ENCODE peak calls at places on chromosomes 16 and 17, in seven cellular contexts. C is globus pallidus, B is mesenchymal stem cell, O is NCI-H2029, J is HFFc6, G is SHP77 treated with DMSO at 0.1 percent for 48 hours, K is naive B cell. U is an unnamed sample.

GRCh38 chr16:19396555-19397011 is 21.1 kb upstream of the TMC5 start:
- DNase-seq in C (no peak), K (no peak), B (no peak), G (no peak), O (peak; percentile 96), J (no peak), U (no peak)

GRCh38 chr16:4404967-4405696 is 11.3 kb downstream of the CORO7 start:
- DNase-seq in O (peak; percentile 48), C (no peak), G (no peak), B (no peak), K (no peak), J (no peak), U (no peak)

GRCh38 chr16:49834496-49835009 is 21.4 kb downstream of the ZNF423 start:
- DNase-seq in J (no peak), G (no peak), B (peak; percentile 18), C (peak; percentile 76), O (no peak), K (no peak), U (no peak)

GRCh38 chr17:72311004-72311403 is 190.2 kb downstream of the SOX9 start:
- DNase-seq in J (no peak), O (no peak), K (no peak), G (no peak), B (no peak), C (no peak), U (no peak)

GRCh38 chr17:42673885-42674754 is 2.7 kb downstream of the PLEKHH3 start:
- DNase-seq in O (no peak), C (no peak), K (no peak), J (no peak), G (no peak), B (peak; percentile 83), U (no peak)

GRCh38 chr16:11639925-11640899 is 28.0 kb upstream of the SNN start:
- DNase-seq in J (peak; percentile 100), B (peak; percentile 100), C (peak; percentile 76), O (peak; percentile 57), K (no peak), G (peak; percentile 92), U (no peak)

GRCh38 chr16:72876221-72876620 is 171.7 kb downstream of the ZFHX3 start:
- DNase-seq in O (no peak), J (peak; percentile 75), G (no peak), C (no peak), K (no peak), B (peak; percentile 87), U (no peak)

GRCh38 chr16:11407047-11407982 is 62.1 kb downstream of the RMI2 start:
- DNase-seq in K (peak; percentile 58), B (peak; percentile 84), J (peak; percentile 72), G (peak; percentile 31), O (peak; percentile 47), C (peak; percentile 59), U (peak; percentile 41)

GRCh38 chr16:31063495-31063842 is 10.6 kb downstream of the ZNF668 start:
- DNase-seq in B (no peak), G (no peak), O (no peak), J (no peak), K (no peak), C (no peak), U (no peak)

GRCh38 chr17:43673516-43674323 is 12.0 kb upstream of the MEOX1 start:
- DNase-seq in B (peak; percentile 69), C (peak; percentile 46), O (peak; percentile 14), K (peak; percentile 50), J (peak; percentile 49), G (peak; percentile 15), U (peak; percentile 39)

GRCh38 chr17:50101346-50102163 is 6.4 kb downstream of the PDK2 start:
- DNase-seq in K (no peak), J (peak; percentile 28), C (no peak), B (peak; percentile 50), O (no peak), G (no peak), U (no peak)

GRCh38 chr17:49787932-49788442 is 494 bp upstream of the KAT7 start:
- DNase-seq in K (no peak), C (no peak), J (no peak), B (no peak), G (no peak), O (no peak), U (no peak)

GRCh38 chr17:17225901-17226300 is 11.1 kb downstream of the FLCN start:
- DNase-seq in B (no peak), G (no peak), O (no peak), K (no peak), J (no peak), C (no peak), U (no peak)

GRCh38 chr16:83019963-83020362 is 393.2 kb downstream of the CDH13 start:
- DNase-seq in B (no peak), O (no peak), K (no peak), C (no peak), J (no peak), G (no peak), U (no peak)

GRCh38 chr16:373020-373598 is 2.8 kb upstream of the MRPL28 start:
- DNase-seq in C (no peak), O (no peak), K (no peak), J (no peak), B (no peak), G (no peak), U (no peak)

GRCh38 chr17:61405686-61406542 is 6.3 kb downstream of the TBX2 start:
- DNase-seq in O (no peak), G (no peak), B (no peak), K (no peak), C (no peak), J (no peak), U (no peak)

GRCh38 chr17:20721151-20721550 is 141.6 kb downstream of the CDRT15L2 start:
- DNase-seq in G (no peak), O (no peak), C (no peak), B (no peak), J (no peak), K (no peak), U (no peak)

GRCh38 chr17:69525920-69526841 is 111.7 kb downstream of the MAP2K6 start:
- DNase-seq in C (peak; percentile 75), O (no peak), G (peak; percentile 14), B (peak; percentile 79), K (peak; percentile 9), J (peak; percentile 56), U (no peak)

GRCh38 chr16:85556456-85557082 is 56.6 kb upstream of the GSE1 start:
- DNase-seq in B (peak; percentile 63), O (peak; percentile 27), C (no peak), J (no peak), G (no peak), K (peak; percentile 73), U (peak; percentile 39)

GRCh38 chr16:57257455-57258070 is 12.5 kb downstream of the ARL2BP start:
- DNase-seq in B (no peak), G (no peak), C (no peak), O (no peak), J (no peak), K (no peak), U (no peak)

GRCh38 chr17:27601069-27601974 is 29.7 kb upstream of the LGALS9 start:
- DNase-seq in G (peak; percentile 29), C (peak; percentile 76), B (peak; percentile 81), J (peak; percentile 49), O (peak; percentile 46), K (peak; percentile 62), U (peak; percentile 76)

GRCh38 chr17:75090871-75091854 is 3.4 kb downstream of the SLC16A5 start:
- DNase-seq in G (no peak), B (no peak), K (no peak), J (no peak), O (no peak), C (no peak), U (no peak)

GRCh38 chr16:52861614-52862022 is 191.1 kb downstream of the CHD9NB start:
- DNase-seq in C (peak; percentile 4), B (peak; percentile 1), J (no peak), G (peak; percentile 53), O (peak; percentile 1), K (no peak), U (no peak)

GRCh38 chr16:72072514-72073342 is 9.7 kb downstream of the HPR start:
- DNase-seq in C (peak; percentile 56), O (no peak), B (no peak), K (no peak), J (no peak), G (no peak), U (no peak)

GRCh38 chr16:66460703-66461102 is 33.6 kb downstream of the BEAN1 start:
- DNase-seq in O (no peak), J (no peak), B (no peak), C (no peak), G (no peak), K (no peak), U (no peak)

GRCh38 chr17:77887464-77888241 is 70.8 kb upstream of the TNRC6C start:
- DNase-seq in K (peak; percentile 89), O (peak; percentile 39), G (peak; percentile 91), J (peak; percentile 51), C (peak; percentile 57), B (peak; percentile 90), U (peak; percentile 66)